ENCODE peak calls at places on chromosomes 6 and 20, in nine cellular contexts. X is Panc1, B is A549, H is foreskin fibroblast, Q is thyroid gland, R is uterus, T is tibial artery, J is choroid plexus epithelial cell, L is heart right ventricle. P is an unnamed sample.

GRCh38 chr6:145559836-145560235 is 175.5 kb downstream of the EPM2A start:
- DNase-seq in X (no peak), B (no peak), H (no peak), Q (no peak), R (no peak), T (no peak), J (no peak), L (no peak), P (no peak)

GRCh38 chr20:53937929-53938367 is 132.4 kb downstream of the BCAS1 start:
- DNase-seq in X (no peak), B (no peak), H (no peak), Q (no peak), R (no peak), T (no peak), J (no peak), L (no peak), P (no peak)

GRCh38 chr20:44990425-44990824 is 24.1 kb downstream of the STK4 start:
- DNase-seq in X (no peak), B (no peak), H (peak), Q (no peak), R (no peak), T (no peak), J (peak), L (no peak), P (no peak)

GRCh38 chr6:90156861-90157260 is 139.8 kb downstream of the BACH2 start:
- DNase-seq in X (no peak), B (no peak), H (no peak), Q (no peak), R (no peak), T (no peak), J (no peak), L (no peak), P (no peak)

GRCh38 chr6:165649152-165649551 is 13.9 kb downstream of the PDE10A start:
- DNase-seq in X (no peak), B (no peak), H (no peak), Q (no peak), R (no peak), T (no peak), J (no peak), L (no peak), P (no peak)

GRCh38 chr6:34383651-34384304 is 8.7 kb downstream of the NUDT3 start:
- DNase-seq in X (no peak), B (no peak), H (peak), Q (peak), R (no peak), T (no peak), J (no peak), L (no peak), P (no peak)

GRCh38 chr20:58233881-58234528 is 5.6 kb upstream of the ANKRD60 start:
- DNase-seq in X (no peak), B (peak), H (peak), Q (peak), R (peak), T (no peak), J (no peak), L (peak), P (no peak)

GRCh38 chr6:6795396-6795795 is 206.9 kb downstream of the LY86 start:
- DNase-seq in X (no peak), B (no peak), H (no peak), Q (no peak), R (no peak), T (no peak), J (no peak), L (no peak), P (no peak)

GRCh38 chr6:69027861-69028260 is 392.8 kb downstream of the ADGRB3 start:
- DNase-seq in X (no peak), B (no peak), H (no peak), Q (no peak), R (no peak), T (no peak), J (no peak), L (no peak), P (no peak)

GRCh38 chr6:35411066-35411465 is 41.1 kb upstream of the FANCE start:
- DNase-seq in X (no peak), B (no peak), H (no peak), Q (no peak), R (no peak), T (no peak), J (no peak), L (no peak), P (no peak)

GRCh38 chr6:85579581-85579980 is 14.1 kb downstream of the SNX14 start:
- DNase-seq in X (no peak), B (no peak), H (no peak), Q (peak), R (no peak), T (no peak), J (peak), L (no peak), P (no peak)

GRCh38 chr6:85585741-85586140 is 7.9 kb downstream of the SNX14 start:
- DNase-seq in X (no peak), B (no peak), H (no peak), Q (no peak), R (no peak), T (no peak), J (peak), L (no peak), P (no peak)

GRCh38 chr6:85580104-85580877 is 13.4 kb downstream of the SNX14 start:
- DNase-seq in X (no peak), B (no peak), H (no peak), Q (no peak), R (no peak), T (no peak), J (peak), L (no peak), P (no peak)

GRCh38 chr6:85580878-85581267 is 12.8 kb downstream of the SNX14 start:
- DNase-seq in X (no peak), B (no peak), H (peak), Q (no peak), R (no peak), T (no peak), J (peak), L (no peak), P (no peak)

DNA sequence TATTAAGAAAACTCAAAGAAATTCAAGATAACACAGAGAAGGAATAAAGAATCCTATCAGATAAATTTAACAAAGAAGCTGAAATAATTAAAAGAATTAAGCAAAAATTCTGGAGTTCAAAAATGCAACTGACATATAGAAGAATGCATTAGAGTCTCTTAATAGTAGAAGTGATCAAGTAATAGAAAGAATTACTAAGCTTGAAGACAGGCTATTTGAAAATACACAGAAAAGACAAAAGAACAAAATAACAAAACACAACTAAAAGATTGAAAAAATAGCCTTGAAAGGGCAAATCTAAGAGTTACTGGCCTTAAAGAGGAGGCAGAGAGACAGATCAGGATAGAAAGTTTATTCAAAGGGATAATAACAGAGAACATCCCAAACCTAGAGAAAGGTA is 12.1 kb downstream of the SNX14 start:
- DNase-seq in X (no peak), B (no peak), H (no peak), Q (no peak), R (no peak), T (no peak), J (no peak), L (no peak), P (no peak)
- H3K4me3 ChIP-seq in X (no peak), B (no peak), H (no peak), Q (no peak), R (no peak), T (no peak), J (no peak), L (no peak), P (no peak)

GRCh38 chr6:83221302-83221701 is 28.1 kb downstream of the RWDD2A start:
- DNase-seq in X (no peak), B (no peak), H (no peak), Q (no peak), R (no peak), T (no peak), J (peak), L (no peak), P (no peak)

GRCh38 chr6:83216806-83217205 is 23.6 kb downstream of the RWDD2A start:
- DNase-seq in X (no peak), B (no peak), H (peak), Q (no peak), R (no peak), T (no peak), J (peak), L (no peak), P (no peak)

GRCh38 chr6:83220121-83220520 is 27.0 kb downstream of the RWDD2A start:
- DNase-seq in X (no peak), B (no peak), H (no peak), Q (no peak), R (no peak), T (no peak), J (no peak), L (no peak), P (no peak)

GRCh38 chr6:83226517-83226916 is 33.4 kb downstream of the RWDD2A start:
- DNase-seq in X (no peak), B (no peak), H (peak), Q (no peak), R (no peak), T (no peak), J (peak), L (no peak), P (no peak)

GRCh38 chr6:83221886-83222479 is 28.8 kb downstream of the RWDD2A start:
- DNase-seq in X (no peak), B (no peak), H (peak), Q (no peak), R (no peak), T (no peak), J (peak), L (no peak), P (no peak)
- TF ChIP-seq CTCF in X (peak), B (peak), H (peak), Q (peak), R (peak), T (peak), J (peak), L (peak), P (peak)

GRCh38 chr6:122752990-122753687 is 26.4 kb upstream of the FABP7 start:
- DNase-seq in X (no peak), B (no peak), H (no peak), Q (no peak), R (no peak), T (no peak), J (no peak), L (no peak), P (no peak)
- H3K4me3 ChIP-seq in X (no peak), B (no peak), H (no peak), Q (no peak), R (peak), T (no peak), J (no peak), L (no peak), P (no peak)

GRCh38 chr6:32046450-32047083 is 8.4 kb downstream of the CYP21A2 start:
- DNase-seq in X (no peak), B (no peak), H (peak), Q (peak), R (peak), T (peak), J (peak), L (peak), P (no peak)
- TF ChIP-seq CTCF in X (no peak), B (no peak), H (no peak), Q (no peak), R (no peak), T (no peak), J (no peak), L (no peak), P (no peak)

GRCh38 chr6:32194388-32194787 is 1.9 kb upstream of the GPSM3 start:
- DNase-seq in X (no peak), B (no peak), H (no peak), Q (no peak), R (no peak), T (no peak), J (no peak), L (no peak), P (no peak)
- H3K4me3 ChIP-seq in X (no peak), B (no peak), H (no peak), Q (no peak), R (no peak), T (no peak), J (no peak), L (no peak), P (no peak)

GRCh38 chr20:50680106-50680960 is 11.0 kb downstream of the RIPOR3 start:
- DNase-seq in X (no peak), B (no peak), H (peak), Q (peak), R (peak), T (no peak), J (peak), L (no peak), P (no peak)
- TF ChIP-seq CTCF in X (no peak), B (no peak), H (no peak), Q (no peak), R (no peak), T (no peak), J (no peak), L (no peak), P (no peak)

DNA sequence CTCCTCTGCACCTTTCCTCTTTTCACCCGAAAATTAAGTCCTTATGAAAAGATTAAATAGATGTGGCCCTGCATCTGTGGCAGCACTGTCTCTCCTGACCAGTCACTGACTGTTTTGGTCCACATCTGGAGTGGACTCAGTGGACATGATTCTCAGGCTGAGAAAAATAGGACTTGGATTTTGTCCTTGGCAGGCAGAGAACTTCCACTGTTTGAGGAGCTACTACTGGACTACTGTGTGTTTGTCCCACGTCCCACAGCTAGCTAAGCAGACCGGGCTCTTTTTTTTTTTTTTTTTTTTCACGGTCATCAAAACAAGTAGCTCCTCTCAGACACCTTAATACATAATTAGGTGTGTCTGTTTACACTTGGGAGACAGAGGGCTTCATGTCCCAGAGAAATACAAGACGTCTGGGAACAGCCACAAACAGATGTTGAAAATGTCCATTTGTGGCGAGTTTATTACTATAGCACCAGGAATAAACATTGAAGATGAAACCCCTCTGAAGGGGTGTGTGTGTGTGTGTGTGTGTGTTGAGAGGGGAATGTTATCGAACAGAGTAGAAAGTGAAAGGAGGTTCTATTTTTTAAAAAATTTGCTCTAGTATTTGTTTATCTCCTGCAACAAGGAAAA is 155.0 kb upstream of the SUPT3H start:
- DNase-seq in X (no peak), B (no peak), H (peak), Q (no peak), R (no peak), T (no peak), J (peak), L (no peak), P (no peak)
- H3K4me3 ChIP-seq in X (no peak), B (no peak), H (peak), Q (peak), R (no peak), T (peak), J (peak), L (peak), P (no peak)

P was measured in kidney epithelial cell.